ENCODE peak calls at places on chromosomes 3 and 15, in eight cellular contexts. J is NCI-H748 treated with DMSO at 0.1 percent for 48 hours, C is HS-5, G is iPS-NIHi11, Q is NCI-H345, Y is AG04450, H is hepatic stellate cell, W is CMK. R is an unnamed sample.
A peak's percentile ranks its signal among the peaks of the same experiment; 100 is the strongest.

GRCh38 chr3:179156775-179157174 is 8.6 kb downstream of the PIK3CA start:
- DNase-seq in Q (no peak), W (no peak), H (no peak), Y (no peak), G (no peak), C (no peak), J (no peak), R (no peak)

GRCh38 chr15:38072507-38073277 is 138.3 kb downstream of the TMCO5A start:
- DNase-seq in Q (peak; percentile 56), H (peak; percentile 63), W (no peak), J (no peak), G (peak; percentile 81), C (no peak), Y (no peak), R (peak; percentile 92)

GRCh38 chr3:61031503-61031902 is 219.7 kb downstream of the FHIT start:
- DNase-seq in H (no peak), Q (no peak), W (no peak), G (no peak), C (no peak), Y (no peak), J (no peak), R (no peak)

GRCh38 chr15:53978248-53978906 is at the start of gene UNC13C:
- DNase-seq in W (no peak), Q (peak; percentile 62), J (peak; percentile 10), G (peak; percentile 57), H (no peak), Y (no peak), C (no peak), R (no peak)

GRCh38 chr15:57025264-57025939 is 107.0 kb downstream of the TCF12 start:
- DNase-seq in Q (no peak), H (no peak), G (no peak), C (peak; percentile 58), Y (no peak), W (no peak), J (no peak), R (no peak)

GRCh38 chr3:9690451-9691450 is 12.9 kb upstream of the CPNE9 start:
- DNase-seq in Y (no peak), W (peak; percentile 50), Q (no peak), C (no peak), G (no peak), H (no peak), J (no peak), R (peak; percentile 85)

GRCh38 chr15:39140060-39140604 is 440.7 kb upstream of the THBS1 start:
- DNase-seq in G (no peak), J (no peak), H (no peak), Q (no peak), C (peak; percentile 74), Y (peak; percentile 95), W (peak; percentile 95), R (peak; percentile 30)

GRCh38 chr3:126834596-126835471 is 130.8 kb downstream of the CHCHD6 start:
- DNase-seq in W (no peak), G (no peak), C (no peak), Y (no peak), Q (no peak), H (no peak), J (no peak), R (no peak)

GRCh38 chr3:134081211-134081610 is 51.5 kb upstream of the SLCO2A1 start:
- DNase-seq in J (no peak), Q (no peak), C (no peak), Y (no peak), W (no peak), H (no peak), G (no peak), R (no peak)

GRCh38 chr3:183038221-183038620 is 57.9 kb upstream of the DCUN1D1 start:
- DNase-seq in H (no peak), Q (no peak), C (no peak), Y (no peak), W (no peak), G (no peak), J (no peak), R (no peak)

GRCh38 chr3:99903844-99904243 is 86.2 kb downstream of the CMSS1 start:
- DNase-seq in J (no peak), G (no peak), C (no peak), Y (no peak), H (no peak), W (no peak), Q (no peak), R (no peak)